ENCODE peak calls at places on chromosomes 2 and 18, in eight cellular contexts. M is nephron progenitor cell; A is NCI-H1092; Y is nucleus accumbens; R is activated T-cell treated with anti-CD3 and anti-CD28 coated beads for 24 hours; S is activated naive CD4-positive, alpha-beta T cell treated with Interleukin-2 at 50 U/mL for 16 hours; P is NCI-H774; U is CD8-positive, alpha-beta memory T cell. G is an unnamed sample.

GRCh38 chr18:2912357-2913299 is 65.8 kb downstream of the EMILIN2 start:
- DNase-seq in M (no peak), A (no peak), Y (no peak), R (no peak), S (no peak), P (no peak), U (no peak), G (no peak)

GRCh38 chr2:236753611-236754010 is 184.0 kb downstream of the ACKR3 start:
- DNase-seq in M (no peak), A (no peak), Y (no peak), R (no peak), S (no peak), P (peak), U (no peak), G (no peak)

GRCh38 chr2:2872309-2872617 is 505.4 kb downstream of the EIPR1 start:
- DNase-seq in M (no peak), A (no peak), Y (no peak), R (no peak), S (no peak), P (no peak), U (no peak), G (no peak)

GRCh38 chr2:40369619-40370397 is 82.1 kb downstream of the SLC8A1 start:
- DNase-seq in M (no peak), A (no peak), Y (no peak), R (no peak), S (no peak), P (no peak), U (no peak), G (no peak)

GRCh38 chr2:71379086-71379485 is 47.5 kb downstream of the ZNF638 start:
- DNase-seq in M (no peak), A (no peak), Y (no peak), R (no peak), S (no peak), P (no peak), U (no peak), G (no peak)

GRCh38 chr18:41265047-41265446 is 690.0 kb upstream of the PIK3C3 start:
- DNase-seq in M (no peak), A (no peak), Y (no peak), R (no peak), S (no peak), P (no peak), U (no peak), G (no peak)

GRCh38 chr2:171670655-171671054 is 16.6 kb upstream of the DYNC1I2 start:
- DNase-seq in M (no peak), A (no peak), Y (no peak), R (no peak), S (no peak), P (no peak), U (no peak), G (no peak)

GRCh38 chr2:157839162-157839801 is 36.8 kb downstream of the ACVR1 start:
- DNase-seq in M (peak), A (peak), Y (no peak), R (no peak), S (no peak), P (peak), U (no peak), G (no peak)

GRCh38 chr2:120346667-120347358 is 877 bp downstream of the INHBB start:
- DNase-seq in M (peak), A (no peak), Y (peak), R (no peak), S (peak), P (peak), U (no peak), G (no peak)

GRCh38 chr2:42770288-42771131 is 6.6 kb upstream of the OXER1 start:
- DNase-seq in M (peak), A (peak), Y (no peak), R (no peak), S (no peak), P (no peak), U (no peak), G (no peak)

GRCh38 chr18:38470421-38470820 is 904.8 kb upstream of the CELF4 start:
- DNase-seq in M (no peak), A (no peak), Y (no peak), R (no peak), S (no peak), P (no peak), U (no peak), G (no peak)

GRCh38 chr2:71336802-71337201 is 5.2 kb downstream of the ZNF638 start:
- DNase-seq in M (no peak), A (no peak), Y (no peak), R (no peak), S (no peak), P (no peak), U (no peak), G (no peak)

GRCh38 chr2:72114693-72115051 is 33.0 kb downstream of the CYP26B1 start:
- DNase-seq in M (no peak), A (no peak), Y (no peak), R (no peak), S (no peak), P (no peak), U (no peak), G (no peak)

GRCh38 chr2:97868986-97869721 is 126.6 kb downstream of the TMEM131 start:
- DNase-seq in M (no peak), A (no peak), Y (no peak), R (no peak), S (no peak), P (no peak), U (no peak), G (no peak)

GRCh38 chr2:205627085-205627484 is 55.2 kb upstream of the NRP2 start:
- DNase-seq in M (no peak), A (no peak), Y (no peak), R (no peak), S (no peak), P (no peak), U (no peak), G (no peak)

GRCh38 chr2:157784169-157784822 is 91.8 kb downstream of the ACVR1 start:
- DNase-seq in M (no peak), A (no peak), Y (peak), R (no peak), S (no peak), P (peak), U (no peak), G (no peak)

GRCh38 chr18:74360852-74361640 is 45.4 kb downstream of the C18orf63 start:
- DNase-seq in M (no peak), A (no peak), Y (no peak), R (no peak), S (no peak), P (no peak), U (no peak), G (no peak)

GRCh38 chr2:36507408-36507812 is 90.6 kb downstream of the FEZ2 start:
- DNase-seq in M (peak), A (peak), Y (peak), R (peak), S (peak), P (peak), U (peak), G (peak)

GRCh38 chr2:120243211-120243610 is 9.4 kb upstream of the RALB start:
- DNase-seq in M (no peak), A (no peak), Y (no peak), R (no peak), S (no peak), P (no peak), U (no peak), G (no peak)